ENCODE peak calls at places on chromosomes 1 and 21, in seven cellular contexts. L, Y, B, S, Q, U and X are unnamed samples.

GRCh38 chr1:228782662-228783414 is 47.6 kb downstream of the RHOU start:
- DNase-seq in S (peak; percentile 60), L (no peak), Y (no peak), B (peak; percentile 80), U (peak; percentile 70), Q (no peak), X (no peak)

GRCh38 chr1:40303790-40304189 is 13.3 kb downstream of the COL9A2 start:
- DNase-seq in S (no peak), Y (no peak), Q (no peak), U (no peak), B (no peak), L (no peak), X (no peak)

GRCh38 chr21:35034203-35034926 is 14.7 kb downstream of the RUNX1 start:
- DNase-seq in S (no peak), Y (no peak), Q (no peak), B (no peak), U (no peak), L (no peak), X (no peak)

GRCh38 chr1:119732465-119733168 is 20.9 kb downstream of the PHGDH start:
- DNase-seq in Q (peak; percentile 12), B (no peak), S (no peak), L (no peak), Y (no peak), U (no peak), X (no peak)

GRCh38 chr1:64223329-64224151 is 20.1 kb downstream of the UBE2U start:
- DNase-seq in B (no peak), Q (peak; percentile 62), L (no peak), S (no peak), U (no peak), Y (no peak), X (no peak)

GRCh38 chr1:200525167-200526123 is 95.1 kb downstream of the KIF14 start:
- DNase-seq in Q (no peak), L (no peak), S (no peak), U (no peak), B (no peak), Y (no peak), X (no peak)

GRCh38 chr1:205077158-205077933 is 6.9 kb downstream of the TMEM81 start:
- DNase-seq in S (no peak), B (no peak), Y (no peak), U (no peak), Q (no peak), L (no peak), X (no peak)

GRCh38 chr1:119674835-119675289 is 26.8 kb upstream of the ZNF697 start:
- DNase-seq in Y (no peak), Q (peak; percentile 93), B (peak; percentile 52), U (peak; percentile 57), L (no peak), S (peak; percentile 61), X (peak; percentile 69)

GRCh38 chr1:233389169-233389568 is 61.6 kb downstream of the MAP3K21 start:
- DNase-seq in S (no peak), L (no peak), U (no peak), Y (no peak), Q (no peak), B (no peak), X (no peak)

GRCh38 chr1:201194046-201194445 is 3.4 kb downstream of the IGFN1 start:
- DNase-seq in B (no peak), U (no peak), Y (no peak), Q (no peak), S (no peak), L (no peak), X (no peak)

GRCh38 chr1:182784556-182785171 is 4.9 kb upstream of the NPL start:
- DNase-seq in U (no peak), Y (peak; percentile 40), Q (peak; percentile 59), L (no peak), B (peak; percentile 24), S (no peak), X (no peak)

GRCh38 chr1:7374761-7375160 is 396.3 kb upstream of the VAMP3 start:
- DNase-seq in L (no peak), U (no peak), B (no peak), Y (no peak), Q (no peak), S (no peak), X (no peak)

GRCh38 chr1:177937931-177938330 is 31.9 kb downstream of the SEC16B start:
- DNase-seq in B (no peak), U (no peak), L (no peak), S (no peak), Y (no peak), Q (peak; percentile 67), X (no peak)

GRCh38 chr1:58812926-58813325 is 29.1 kb upstream of the JUN start:
- DNase-seq in S (no peak), B (no peak), L (no peak), Y (no peak), Q (peak; percentile 70), U (no peak), X (no peak)

GRCh38 chr1:153793261-153793972 is 18.2 kb downstream of the SLC27A3 start:
- DNase-seq in U (no peak), L (no peak), S (no peak), B (no peak), Q (no peak), Y (no peak), X (peak; percentile 37)

GRCh38 chr1:207017615-207018559 is 14.7 kb downstream of the C1orf116 start:
- DNase-seq in B (peak; percentile 60), L (peak; percentile 42), Y (peak; percentile 63), U (no peak), Q (peak; percentile 84), S (peak; percentile 48), X (peak; percentile 62)

GRCh38 chr1:8873506-8874229 is 4.8 kb downstream of the ENO1 start:
- DNase-seq in Q (peak; percentile 100), S (peak; percentile 44), L (peak; percentile 61), B (peak; percentile 86), Y (peak; percentile 80), U (peak; percentile 87), X (peak; percentile 87)

GRCh38 chr1:158579733-158580132 is at the start of gene OR10X1:
- DNase-seq in Q (no peak), S (no peak), L (no peak), U (no peak), B (no peak), Y (no peak), X (no peak)

GRCh38 chr1:172900359-172900997 is 150.3 kb downstream of the TNFSF18 start:
- DNase-seq in S (no peak), U (no peak), B (no peak), Y (no peak), L (no peak), Q (no peak), X (no peak)

GRCh38 chr1:204145033-204145504 is 6.8 kb downstream of the ETNK2 start:
- DNase-seq in Y (no peak), S (no peak), B (no peak), U (no peak), L (no peak), Q (peak; percentile 42), X (no peak)

GRCh38 chr1:30735124-30735523 is 11.7 kb upstream of the MATN1 start:
- DNase-seq in Y (no peak), B (no peak), U (no peak), S (no peak), L (peak; percentile 34), Q (no peak), X (no peak)

GRCh38 chr1:187203257-187203656 is 374.5 kb downstream of the PLA2G4A start:
- DNase-seq in L (no peak), S (no peak), Y (no peak), B (no peak), U (no peak), Q (peak; percentile 78), X (no peak)

GRCh38 chr21:34820051-34820450 is 151.3 kb downstream of the CLIC6 start:
- DNase-seq in Q (peak; percentile 57), B (peak; percentile 17), L (no peak), Y (no peak), S (no peak), U (no peak), X (no peak)

GRCh38 chr1:47569681-47570470 is 132.0 kb downstream of the FOXD2 start:
- DNase-seq in Q (peak; percentile 96), U (peak; percentile 63), Y (peak; percentile 72), S (peak; percentile 44), L (no peak), B (peak; percentile 59), X (no peak)

GRCh38 chr21:34526618-34527290 is 14.7 kb upstream of the KCNE1 start:
- DNase-seq in S (peak; percentile 77), B (peak; percentile 82), U (peak; percentile 76), L (peak; percentile 72), Q (peak; percentile 99), Y (peak; percentile 69), X (peak; percentile 67)

GRCh38 chr1:235083589-235084323 is 44.9 kb downstream of the TOMM20 start:
- DNase-seq in B (peak; percentile 87), U (peak; percentile 87), Q (peak; percentile 85), Y (peak; percentile 80), L (peak; percentile 83), S (peak; percentile 72), X (peak; percentile 89)
- H3K4me3 ChIP-seq in B (no peak overlapping the region), U (no peak overlapping the region), Q (no peak overlapping the region), Y (no peak overlapping the region), L (peak overlapping the region; percentile 55), S (no peak overlapping the region), X (peak overlapping the region; percentile 53)

DNA sequence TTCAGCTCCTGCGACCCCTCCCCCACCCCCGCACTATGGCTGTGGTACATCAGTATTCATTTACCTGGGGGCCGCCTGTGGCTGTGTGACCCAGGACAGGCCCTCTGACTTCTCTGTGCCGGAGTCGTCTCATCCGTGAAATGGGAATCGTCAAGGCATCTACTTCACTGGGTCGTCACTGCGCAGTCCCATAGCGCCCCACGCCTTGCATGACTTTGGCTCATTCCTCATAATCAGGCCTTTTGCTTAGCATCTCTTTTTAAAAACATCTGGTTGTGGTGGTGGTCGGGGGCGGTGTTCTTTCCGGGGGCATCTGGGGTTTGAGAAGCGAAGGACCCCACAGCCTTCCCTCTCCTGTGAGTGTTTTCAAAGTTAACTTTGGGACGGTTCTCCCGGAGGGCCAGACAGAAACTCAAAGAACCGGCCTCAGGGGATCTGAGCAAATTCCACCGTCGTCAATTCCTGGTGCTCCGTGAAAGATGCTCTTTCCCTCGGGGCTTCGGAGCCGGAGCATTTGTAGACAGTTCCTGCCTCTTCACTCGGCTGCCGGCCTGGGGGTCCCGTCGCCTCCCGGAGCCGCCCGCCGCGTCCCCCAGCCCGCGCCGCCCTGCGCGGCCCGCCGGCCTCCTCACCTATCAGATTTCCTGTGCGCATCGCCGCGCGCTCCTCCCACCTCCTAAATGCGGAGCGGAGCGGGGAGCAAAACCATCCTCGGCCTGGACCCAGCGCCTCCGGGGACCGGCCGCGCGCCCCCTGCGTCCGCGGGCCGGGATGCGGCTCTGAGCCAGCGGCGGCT is at the start of gene B3GALT5:
- DNase-seq in Q (peak; percentile 7), L (no peak), B (peak; percentile 58), S (peak; percentile 39), Y (no peak), U (peak; percentile 26), X (no peak)
- H3K4me3 ChIP-seq in Q (no peak within 1 kb of the TSS), L (peak within 1 kb of the TSS; percentile 59), B (peak within 1 kb of the TSS; percentile 39), S (peak within 1 kb of the TSS; percentile 29), Y (peak within 1 kb of the TSS; percentile 3), U (peak within 1 kb of the TSS; percentile 36), X (peak within 1 kb of the TSS; percentile 36)

GRCh38 chr1:213914351-213914750 is 73.4 kb upstream of the PROX1 start:
- DNase-seq in Y (no peak), Q (no peak), L (no peak), U (no peak), B (no peak), S (no peak), X (no peak)
- H3K4me3 ChIP-seq in Y (no peak overlapping the region), Q (no peak overlapping the region), L (no peak overlapping the region), U (no peak overlapping the region), B (no peak overlapping the region), S (no peak overlapping the region), X (no peak overlapping the region)

DNA sequence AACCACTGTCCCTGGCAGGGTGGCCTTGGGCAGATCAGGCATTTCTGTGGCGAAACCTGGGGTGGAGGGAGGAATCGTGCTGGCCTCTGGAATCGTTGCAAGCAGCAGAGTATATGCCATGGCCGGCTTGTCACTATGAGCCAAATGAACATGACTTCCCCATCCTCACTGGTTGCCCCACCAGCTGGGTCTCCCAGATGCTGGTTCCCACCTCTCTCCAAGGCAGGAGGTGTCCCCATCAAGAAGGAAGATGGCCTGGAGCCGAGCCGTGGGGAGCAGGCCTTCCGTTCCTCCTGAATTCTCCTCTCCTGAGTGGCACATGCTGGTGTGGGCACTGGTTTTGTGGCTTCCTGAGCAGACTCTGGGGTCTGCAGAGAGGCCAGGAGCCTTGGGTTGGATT is 60.2 kb upstream of the ACTRT2 start:
- DNase-seq in B (no peak), L (no peak), U (no peak), Y (no peak), Q (no peak), S (no peak), X (peak; percentile 19)
- H3K4me3 ChIP-seq in B (no peak overlapping the region), L (no peak overlapping the region), U (no peak overlapping the region), Y (no peak overlapping the region), Q (no peak overlapping the region), S (no peak overlapping the region), X (no peak overlapping the region)